ENCODE peak calls at places on chromosomes 5 and 9, in four cellular contexts. One of them, this sample, is unnamed.

GRCh38 chr5:99070355-99070754 is 141.5 kb upstream of the CHD1 start:
- DNase-seq in bronchial epithelial cell: no peak
- DNase-seq in GM20000: no peak
- DNase-seq in upper lobe of right lung: no peak
- DNase-seq in this sample: no peak

GRCh38 chr9:118689280-118689679 is 680.0 kb downstream of the BRINP1 start:
- DNase-seq in upper lobe of right lung: no peak
- DNase-seq in bronchial epithelial cell: no peak
- DNase-seq in GM20000: no peak
- DNase-seq in this sample: no peak

GRCh38 chr9:88544245-88544644 is 9.3 kb downstream of the NXNL2 start:
- DNase-seq in bronchial epithelial cell: peak; percentile 4
- DNase-seq in upper lobe of right lung: no peak
- DNase-seq in GM20000: no peak
- DNase-seq in this sample: no peak

GRCh38 chr5:90251447-90251846 is 158.1 kb downstream of the CETN3 start:
- DNase-seq in bronchial epithelial cell: no peak
- DNase-seq in upper lobe of right lung: no peak
- DNase-seq in GM20000: no peak
- DNase-seq in this sample: no peak

GRCh38 chr9:107422189-107422802 is 67.3 kb downstream of the KLF4 start:
- DNase-seq in GM20000: peak; percentile 45
- DNase-seq in upper lobe of right lung: peak; percentile 84
- DNase-seq in bronchial epithelial cell: peak; percentile 70
- DNase-seq in this sample: peak; percentile 86

GRCh38 chr5:31581498-31582099 is 49.5 kb downstream of the C5orf22 start:
- DNase-seq in upper lobe of right lung: no peak
- DNase-seq in GM20000: peak; percentile 22
- DNase-seq in bronchial epithelial cell: peak; percentile 47
- DNase-seq in this sample: no peak

GRCh38 chr5:132071338-132071707 is 2.3 kb upstream of the CSF2 start:
- DNase-seq in GM20000: no peak
- DNase-seq in upper lobe of right lung: no peak
- DNase-seq in bronchial epithelial cell: no peak
- DNase-seq in this sample: no peak

GRCh38 chr5:168780888-168781287 is 201.7 kb upstream of the PANK3 start:
- DNase-seq in GM20000: no peak
- DNase-seq in bronchial epithelial cell: no peak
- DNase-seq in upper lobe of right lung: no peak
- DNase-seq in this sample: no peak

GRCh38 chr5:40877371-40877988 is 31.8 kb upstream of the C7 start:
- DNase-seq in GM20000: no peak
- DNase-seq in bronchial epithelial cell: peak; percentile 61
- DNase-seq in upper lobe of right lung: no peak
- DNase-seq in this sample: no peak

GRCh38 chr9:124467410-124468060 is 17.3 kb downstream of the ADGRD2 start:
- DNase-seq in GM20000: no peak
- DNase-seq in bronchial epithelial cell: no peak
- DNase-seq in upper lobe of right lung: peak; percentile 58
- DNase-seq in this sample: peak; percentile 72

GRCh38 chr5:122493776-122494518 is 181.9 kb downstream of the SNCAIP start:
- DNase-seq in GM20000: no peak
- DNase-seq in upper lobe of right lung: no peak
- DNase-seq in bronchial epithelial cell: peak; percentile 18
- DNase-seq in this sample: no peak

GRCh38 chr5:134085411-134085810 is 29.1 kb upstream of the TCF7 start:
- DNase-seq in bronchial epithelial cell: no peak
- DNase-seq in GM20000: no peak
- DNase-seq in upper lobe of right lung: no peak
- DNase-seq in this sample: peak; percentile 28

GRCh38 chr9:84785766-84786547 is 116.4 kb downstream of the NTRK2 start:
- DNase-seq in GM20000: no peak
- DNase-seq in bronchial epithelial cell: no peak
- DNase-seq in upper lobe of right lung: no peak
- DNase-seq in this sample: no peak

GRCh38 chr5:139698461-139699146 is 50.5 kb downstream of the CXXC5 start:
- DNase-seq in upper lobe of right lung: peak; percentile 76
- DNase-seq in GM20000: no peak
- DNase-seq in bronchial epithelial cell: peak; percentile 33
- DNase-seq in this sample: no peak

GRCh38 chr5:67146574-67146973 is 50.0 kb downstream of the CD180 start:
- DNase-seq in bronchial epithelial cell: no peak
- DNase-seq in upper lobe of right lung: no peak
- DNase-seq in GM20000: no peak
- DNase-seq in this sample: no peak

GRCh38 chr5:2147504-2148311 is 265.0 kb upstream of the IRX4 start:
- DNase-seq in upper lobe of right lung: no peak
- DNase-seq in GM20000: no peak
- DNase-seq in bronchial epithelial cell: no peak
- DNase-seq in this sample: no peak

GRCh38 chr5:329106-329757 is 7.7 kb downstream of the AHRR start:
- DNase-seq in bronchial epithelial cell: peak; percentile 7
- DNase-seq in upper lobe of right lung: no peak
- DNase-seq in GM20000: no peak
- DNase-seq in this sample: no peak

GRCh38 chr5:105677291-105677690 is 1993.4 kb downstream of the EFNA5 start:
- DNase-seq in upper lobe of right lung: no peak
- DNase-seq in GM20000: no peak
- DNase-seq in bronchial epithelial cell: peak; percentile 58
- DNase-seq in this sample: no peak

GRCh38 chr9:6488395-6488794 is 75.4 kb downstream of the UHRF2 start:
- DNase-seq in GM20000: no peak
- DNase-seq in bronchial epithelial cell: no peak
- DNase-seq in upper lobe of right lung: no peak
- DNase-seq in this sample: no peak

GRCh38 chr9:104881991-104882555 is 45.9 kb downstream of the ABCA1 start:
- DNase-seq in upper lobe of right lung: no peak
- DNase-seq in GM20000: no peak
- DNase-seq in bronchial epithelial cell: no peak
- DNase-seq in this sample: no peak

This sample was measured in chondrocyte.